ENCODE peak calls at places on chromosomes 3 and 15, in six cellular contexts. K is H1, N is neuronal stem cell, Y is H9, D is IMR-90, V is trophoblast cell. R is an unnamed sample.
A peak's percentile ranks its signal among the peaks of the same experiment; 100 is the strongest.

GRCh38 chr3:80785475-80785874 is 976.0 kb downstream of the GBE1 start:
- DNase-seq in K (no peak), N (no peak), Y (no peak), D (no peak), V (peak; percentile 2), R (no peak)

GRCh38 chr3:39779511-39780230 is 29.7 kb upstream of the MYRIP start:
- DNase-seq in K (no peak), N (no peak), Y (no peak), D (no peak), V (no peak), R (no peak)

GRCh38 chr3:140499114-140499757 is 178.6 kb upstream of the TRIM42 start:
- DNase-seq in K (no peak), N (no peak), Y (no peak), D (no peak), V (peak; percentile 34), R (no peak)

GRCh38 chr3:49636883-49637609 is 37.1 kb upstream of the APEH start:
- DNase-seq in K (no peak), N (no peak), Y (no peak), D (no peak), V (no peak), R (no peak)

GRCh38 chr15:85795320-85795668 is 569 bp upstream of the KLHL25 start:
- DNase-seq in K (no peak), N (no peak), Y (no peak), D (no peak), V (no peak), R (no peak)

GRCh38 chr3:108406063-108406660 is 104.2 kb downstream of the MYH15 start:
- DNase-seq in K (no peak), N (no peak), Y (no peak), D (peak; percentile 60), V (peak; percentile 55), R (peak; percentile 12)

GRCh38 chr3:72797773-72798543 is 50.3 kb downstream of the SHQ1 start:
- DNase-seq in K (no peak), N (no peak), Y (no peak), D (peak; percentile 41), V (peak; percentile 65), R (peak; percentile 47)

GRCh38 chr15:56040081-56041035 is 46.9 kb upstream of the NEDD4 start:
- DNase-seq in K (no peak), N (peak; percentile 14), Y (peak; percentile 38), D (peak; percentile 98), V (peak; percentile 99), R (peak; percentile 99)

GRCh38 chr3:175464362-175464761 is 605.2 kb downstream of the NAALADL2 start:
- DNase-seq in K (no peak), N (no peak), Y (no peak), D (no peak), V (no peak), R (no peak)

GRCh38 chr3:115876860-115877646 is 253.7 kb downstream of the GAP43 start:
- DNase-seq in K (no peak), N (no peak), Y (no peak), D (no peak), V (no peak), R (no peak)
- H2AFZ ChIP-seq in K (peak overlapping the region; percentile 66), N (no peak overlapping the region), Y (no peak overlapping the region), D (no peak overlapping the region), V (no peak overlapping the region), R (no peak overlapping the region)

DNA sequence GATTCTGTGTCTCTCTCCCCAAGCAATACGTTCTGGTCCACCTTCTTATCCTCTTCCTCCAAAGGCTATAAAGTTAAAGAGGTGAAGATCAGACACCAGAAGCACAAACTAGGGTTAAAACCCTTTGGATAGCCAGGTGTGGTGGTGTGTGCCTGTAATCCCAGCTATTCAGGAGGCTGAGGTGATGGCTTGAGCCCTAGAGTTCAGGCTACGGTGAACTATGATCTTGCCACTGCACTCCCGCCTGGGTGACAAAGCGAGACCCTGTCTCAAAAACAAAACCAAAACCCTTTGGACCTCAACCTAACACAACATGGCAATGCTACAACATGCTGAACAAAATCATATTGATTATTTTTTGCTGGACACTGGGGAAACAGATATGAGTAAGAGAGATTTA is 43.2 kb downstream of the MSL2 start:
- DNase-seq in K (no peak), N (no peak), Y (no peak), D (no peak), V (no peak), R (no peak)
- H3K14ac ChIP-seq in K (no peak overlapping the region), N (no peak overlapping the region), Y (no peak overlapping the region), D (no peak overlapping the region), V (no peak overlapping the region), R (no peak overlapping the region)

DNA sequence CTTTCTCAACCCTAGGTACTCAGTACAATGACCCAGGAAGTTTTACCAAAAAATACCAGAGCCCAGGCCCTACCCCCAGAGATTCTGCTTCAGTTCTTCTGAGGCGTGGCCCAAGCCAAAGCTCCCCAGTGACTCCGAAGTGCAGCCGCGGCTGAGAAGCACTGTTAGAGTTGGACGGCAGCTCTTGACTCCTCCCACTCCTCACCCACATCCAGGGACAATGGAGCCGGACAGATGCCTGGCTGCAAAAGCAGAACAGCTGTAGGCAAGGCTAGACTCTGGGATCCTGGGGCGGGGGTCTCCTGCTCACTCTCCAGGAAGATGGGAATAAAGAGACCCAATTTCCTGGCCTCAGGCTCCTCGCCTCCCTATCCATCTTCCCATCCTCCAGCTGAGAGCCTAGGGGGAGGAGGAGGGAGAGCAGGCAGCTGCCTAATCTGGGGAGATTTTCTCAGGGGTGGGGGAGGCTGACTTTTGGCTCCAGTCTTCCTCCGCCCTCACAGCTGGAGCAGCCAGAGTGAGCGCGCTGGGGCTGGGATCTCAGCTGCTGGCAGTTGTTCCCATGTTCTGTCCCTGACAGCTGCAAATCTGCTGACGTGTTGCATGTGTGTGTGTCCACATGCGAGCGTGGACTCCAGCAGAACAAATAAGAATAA is 223.8 kb downstream of the OPA1 start:
- DNase-seq in K (peak; percentile 70), N (peak; percentile 66), Y (peak; percentile 92), D (peak; percentile 11), V (peak; percentile 29), R (peak; percentile 64)
- H2BK120ac ChIP-seq in K (peak overlapping the region; percentile 88), N (no peak overlapping the region), Y (no peak overlapping the region), D (no peak overlapping the region), V (no peak overlapping the region), R (no peak overlapping the region)

GRCh38 chr3:170765419-170766078 is 104.4 kb downstream of the RPL22L1 start:
- DNase-seq in K (no peak), N (no peak), Y (no peak), D (no peak), V (no peak), R (peak; percentile 89)
- H2AFZ ChIP-seq in K (no peak overlapping the region), N (no peak overlapping the region), Y (no peak overlapping the region), D (peak overlapping the region; percentile 52), V (no peak overlapping the region), R (no peak overlapping the region)